ENCODE peak calls at places on chromosomes 5 and 9, in six cellular contexts. H, T, A, N, P and O are unnamed samples. For H3K4me1, the result is how much of the 10 kb centered on the place peaks cover.

GRCh38 chr5:157971466-157972324 is 112.8 kb upstream of the CLINT1 start:
- DNase-seq in P (peak), A (no peak), T (no peak), N (no peak), H (no peak), O (no peak)

GRCh38 chr9:1759009-1759408 is 256.1 kb upstream of the SMARCA2 start:
- DNase-seq in T (no peak), N (no peak), A (no peak), H (no peak), P (no peak), O (no peak)

GRCh38 chr9:113580041-113580953 is 116.8 kb downstream of the RGS3 start:
- DNase-seq in H (no peak), T (peak), P (peak), A (no peak), N (peak), O (peak)

GRCh38 chr9:80797841-80798688 is 891.3 kb downstream of the TLE1 start:
- DNase-seq in A (peak), T (no peak), P (no peak), N (no peak), H (peak), O (no peak)

GRCh38 chr5:93782978-93783377 is 41.6 kb upstream of the POU5F2 start:
- DNase-seq in A (no peak), H (peak), T (no peak), N (peak), P (no peak), O (no peak)

GRCh38 chr5:178416919-178417318 is 173.3 kb downstream of the COL23A1 start:
- DNase-seq in P (no peak), T (no peak), H (no peak), N (peak), A (no peak), O (no peak)

GRCh38 chr9:35776018-35776417 is 15.4 kb upstream of the NPR2 start:
- DNase-seq in N (no peak), A (no peak), H (no peak), T (no peak), P (no peak), O (no peak)

GRCh38 chr5:119411935-119412623 is 40.2 kb upstream of the HSD17B4 start:
- DNase-seq in T (peak), N (peak), P (peak), A (peak), H (peak), O (peak)

GRCh38 chr5:35618297-35618636 is 604 bp downstream of the SPEF2 start:
- DNase-seq in H (no peak), T (no peak), P (no peak), A (no peak), N (peak), O (no peak)

GRCh38 chr9:72661401-72662135 is 140.2 kb downstream of the TMC1 start:
- DNase-seq in N (no peak), H (peak), T (no peak), A (no peak), P (no peak), O (no peak)

GRCh38 chr5:96004087-96004486 is 42.4 kb upstream of the ELL2 start:
- DNase-seq in H (no peak), A (no peak), P (no peak), N (no peak), T (no peak), O (no peak)

GRCh38 chr5:84242286-84242685 is 142.4 kb downstream of the EDIL3 start:
- DNase-seq in T (no peak), P (no peak), N (peak), A (no peak), H (peak), O (no peak)

GRCh38 chr5:102770803-102771202 is 15.7 kb downstream of the PAM start:
- DNase-seq in H (no peak), P (no peak), A (no peak), T (no peak), N (no peak), O (no peak)

GRCh38 chr5:119316116-119316515 is 39.7 kb upstream of the TNFAIP8 start:
- DNase-seq in H (no peak), P (no peak), T (no peak), A (no peak), N (no peak), O (no peak)

GRCh38 chr9:95981741-95982390 is 106.4 kb downstream of the ERCC6L2 start:
- DNase-seq in H (no peak), A (no peak), P (no peak), T (no peak), N (no peak), O (peak)

GRCh38 chr9:87492642-87493041 is 5.0 kb upstream of the DAPK1 start:
- DNase-seq in H (no peak), N (no peak), P (no peak), A (no peak), T (no peak), O (no peak)

GRCh38 chr5:15995206-15996052 is 184.2 kb downstream of the MARCHF11 start:
- DNase-seq in A (no peak), H (peak), T (no peak), P (no peak), N (peak), O (no peak)

GRCh38 chr9:98097836-98098235 is 21.2 kb downstream of the TRIM14 start:
- DNase-seq in A (no peak), N (peak), H (no peak), P (no peak), T (no peak), O (no peak)

GRCh38 chr9:136795027-136795402 is 1.1 kb upstream of the CCDC183 start:
- DNase-seq in H (no peak), N (no peak), T (no peak), P (no peak), A (no peak), O (no peak)

GRCh38 chr5:67815455-67816391 is 399.8 kb upstream of the PIK3R1 start:
- DNase-seq in P (no peak), N (peak), H (peak), T (peak), A (peak), O (no peak)

GRCh38 chr5:150021491-150022162 is 21.1 kb downstream of the HMGXB3 start:
- DNase-seq in A (no peak), T (no peak), H (peak), N (peak), P (no peak), O (no peak)

GRCh38 chr5:133938039-133938821 is 30.2 kb downstream of the C5orf15 start:
- DNase-seq in N (no peak), T (no peak), A (no peak), P (no peak), H (no peak), O (no peak)

GRCh38 chr9:117030254-117030768 is 343.2 kb downstream of the TRIM32 start:
- DNase-seq in P (no peak), A (no peak), H (no peak), N (no peak), T (no peak), O (no peak)

GRCh38 chr9:4397917-4398316 is 92.4 kb upstream of the SLC1A1 start:
- DNase-seq in N (no peak), H (no peak), P (no peak), A (no peak), T (no peak), O (no peak)

GRCh38 chr5:1507016-1507375 is 16.8 kb downstream of the LPCAT1 start:
- DNase-seq in A (no peak), P (peak), H (no peak), T (no peak), N (no peak), O (no peak)

GRCh38 chr5:1507961-1508678 is 15.6 kb downstream of the LPCAT1 start:
- DNase-seq in T (no peak), N (no peak), A (no peak), P (peak), H (no peak), O (no peak)

GRCh38 chr5:1507457-1507856 is 16.3 kb downstream of the LPCAT1 start:
- DNase-seq in P (peak), T (no peak), A (no peak), N (no peak), H (no peak), O (no peak)

GRCh38 chr5:1505506-1506241 is 18.1 kb downstream of the LPCAT1 start:
- DNase-seq in P (no peak), A (no peak), H (no peak), T (no peak), N (no peak), O (no peak)

DNA sequence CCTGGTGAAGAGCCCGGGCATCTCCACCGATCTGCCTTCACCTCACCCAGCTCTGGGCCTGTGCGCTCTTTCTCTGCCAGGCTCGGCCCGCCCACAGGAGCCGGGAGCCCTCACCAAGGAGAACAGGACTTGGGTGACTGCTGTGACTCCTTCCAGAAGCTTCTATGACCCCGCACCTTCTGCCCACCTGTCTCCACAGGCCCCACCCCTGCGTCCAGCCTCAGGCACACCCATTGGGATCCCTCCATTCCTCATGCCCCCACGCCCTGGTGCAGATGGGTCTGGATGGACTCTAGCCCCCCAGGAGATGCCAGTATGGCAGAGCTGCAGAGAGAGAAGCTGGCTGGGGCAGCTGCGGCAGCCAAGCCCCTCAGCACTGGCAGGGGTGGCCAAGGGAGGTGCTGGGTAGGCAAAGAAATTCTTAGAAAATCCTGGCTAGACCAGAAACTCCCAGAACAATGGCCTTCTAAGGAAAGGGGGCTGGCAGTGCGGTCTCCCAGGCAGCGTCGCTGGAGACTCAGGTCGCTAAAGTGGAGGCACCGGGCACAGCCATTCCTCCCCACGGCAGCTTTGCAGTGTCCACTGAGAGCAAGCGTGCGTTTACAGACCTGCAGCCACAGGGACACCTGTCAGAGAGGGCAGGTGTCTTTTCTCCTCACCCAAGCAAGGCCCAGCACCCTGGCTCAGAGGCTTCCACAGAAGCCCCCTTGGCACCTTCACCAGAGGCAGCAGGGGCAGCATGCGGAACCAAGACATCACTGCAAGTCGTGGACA is 17.3 kb downstream of the LPCAT1 start:
- DNase-seq in T (no peak), N (no peak), A (no peak), P (peak), H (no peak), O (no peak)
- H3K4me1 ChIP-seq in T (under half), N (under half), A (under half), P (under half), H (under half), O (under half)

GRCh38 chr5:30458681-30459080 is 734.8 kb upstream of the CDH6 start:
- DNase-seq in H (no peak), P (no peak), T (no peak), A (no peak), N (no peak), O (no peak)
- H3K4me3 ChIP-seq in H (no peak), P (no peak), T (no peak), A (no peak), N (no peak), O (no peak)

GRCh38 chr5:65320250-65320649 is 161.5 kb downstream of the ADAMTS6 start:
- DNase-seq in T (no peak), N (no peak), P (no peak), A (no peak), H (no peak), O (no peak)
- H3K4me1 ChIP-seq in T (under half), N (under half), P (under half), A (under half), H (under half), O (under half)

GRCh38 chr9:129145841-129146292 is 32.2 kb downstream of the IER5L start:
- DNase-seq in N (no peak), T (peak), A (peak), H (peak), P (peak), O (no peak)
- H3K4me3 ChIP-seq in N (no peak), T (no peak), A (no peak), H (peak), P (no peak), O (no peak)